ENCODE peak calls at places on chromosomes 5 and 9, in seven cellular contexts. One of them, this sample, is unnamed. For H3K4me1, the result is how much of the 10 kb centered on the place peaks cover.

GRCh38 chr5:172600571-172600970 is 40.5 kb upstream of the NEURL1B start:
- DNase-seq in neural progenitor cell: no peak
- DNase-seq in MM.1S: no peak
- DNase-seq in transverse colon: no peak
- DNase-seq in Peyer's patch: no peak
- DNase-seq in foreskin keratinocyte: no peak
- DNase-seq in A549: no peak
- DNase-seq in this sample: no peak

GRCh38 chr9:137129089-137129455 is 9.9 kb upstream of the GRIN1 start:
- DNase-seq in transverse colon: no peak
- DNase-seq in A549: peak
- DNase-seq in MM.1S: no peak
- DNase-seq in Peyer's patch: no peak
- DNase-seq in foreskin keratinocyte: no peak
- DNase-seq in neural progenitor cell: peak
- DNase-seq in this sample: no peak

GRCh38 chr5:69416180-69416579 is 1.3 kb downstream of the MARVELD2 start:
- DNase-seq in neural progenitor cell: peak
- DNase-seq in A549: no peak
- DNase-seq in transverse colon: no peak
- DNase-seq in foreskin keratinocyte: no peak
- DNase-seq in Peyer's patch: no peak
- DNase-seq in MM.1S: no peak
- DNase-seq in this sample: no peak

GRCh38 chr5:176658007-176658599 is 10.8 kb downstream of the TSPAN17 start:
- DNase-seq in Peyer's patch: peak
- DNase-seq in neural progenitor cell: peak
- DNase-seq in transverse colon: peak
- DNase-seq in MM.1S: peak
- DNase-seq in A549: peak
- DNase-seq in foreskin keratinocyte: peak
- DNase-seq in this sample: peak

GRCh38 chr9:90916147-90916734 is 114.6 kb downstream of the SYK start:
- DNase-seq in MM.1S: no peak
- DNase-seq in Peyer's patch: no peak
- DNase-seq in foreskin keratinocyte: no peak
- DNase-seq in A549: no peak
- DNase-seq in neural progenitor cell: no peak
- DNase-seq in transverse colon: no peak
- DNase-seq in this sample: no peak

GRCh38 chr5:4374866-4375265 is 765.3 kb upstream of the ADAMTS16 start:
- DNase-seq in neural progenitor cell: no peak
- DNase-seq in MM.1S: no peak
- DNase-seq in transverse colon: no peak
- DNase-seq in foreskin keratinocyte: no peak
- DNase-seq in A549: peak
- DNase-seq in Peyer's patch: no peak
- DNase-seq in this sample: no peak

GRCh38 chr5:4738298-4738697 is 401.8 kb upstream of the ADAMTS16 start:
- DNase-seq in transverse colon: no peak
- DNase-seq in MM.1S: no peak
- DNase-seq in neural progenitor cell: no peak
- DNase-seq in Peyer's patch: no peak
- DNase-seq in foreskin keratinocyte: no peak
- DNase-seq in A549: no peak
- DNase-seq in this sample: no peak

GRCh38 chr9:130445268-130445983 is 665 bp downstream of the ASS1 start:
- DNase-seq in foreskin keratinocyte: no peak
- DNase-seq in MM.1S: no peak
- DNase-seq in neural progenitor cell: peak
- DNase-seq in Peyer's patch: peak
- DNase-seq in A549: no peak
- DNase-seq in transverse colon: peak
- DNase-seq in this sample: peak

GRCh38 chr9:122005597-122005996 is 87.5 kb downstream of the TTLL11 start:
- DNase-seq in neural progenitor cell: peak
- DNase-seq in MM.1S: no peak
- DNase-seq in A549: peak
- DNase-seq in foreskin keratinocyte: no peak
- DNase-seq in Peyer's patch: no peak
- DNase-seq in transverse colon: no peak
- DNase-seq in this sample: no peak

GRCh38 chr9:6928863-6929262 is 171.1 kb downstream of the KDM4C start:
- DNase-seq in A549: no peak
- DNase-seq in MM.1S: no peak
- DNase-seq in transverse colon: no peak
- DNase-seq in neural progenitor cell: no peak
- DNase-seq in foreskin keratinocyte: no peak
- DNase-seq in Peyer's patch: no peak
- DNase-seq in this sample: no peak

GRCh38 chr9:89065921-89066320 is 74.7 kb downstream of the S1PR3 start:
- DNase-seq in transverse colon: no peak
- DNase-seq in neural progenitor cell: no peak
- DNase-seq in Peyer's patch: no peak
- DNase-seq in A549: no peak
- DNase-seq in foreskin keratinocyte: no peak
- DNase-seq in MM.1S: no peak
- DNase-seq in this sample: no peak

GRCh38 chr9:116297346-116297745 is 143.8 kb downstream of the PAPPA start:
- DNase-seq in Peyer's patch: no peak
- DNase-seq in neural progenitor cell: no peak
- DNase-seq in MM.1S: no peak
- DNase-seq in A549: no peak
- DNase-seq in foreskin keratinocyte: no peak
- DNase-seq in transverse colon: no peak
- DNase-seq in this sample: no peak

GRCh38 chr9:14343948-14344547 is 30.1 kb upstream of the NFIB start:
- DNase-seq in foreskin keratinocyte: no peak
- DNase-seq in A549: peak
- DNase-seq in Peyer's patch: no peak
- DNase-seq in neural progenitor cell: peak
- DNase-seq in transverse colon: no peak
- DNase-seq in MM.1S: no peak
- DNase-seq in this sample: no peak

GRCh38 chr5:10699987-10700386 is 61.0 kb downstream of the DAP start:
- DNase-seq in neural progenitor cell: no peak
- DNase-seq in Peyer's patch: no peak
- DNase-seq in foreskin keratinocyte: no peak
- DNase-seq in transverse colon: no peak
- DNase-seq in A549: no peak
- DNase-seq in MM.1S: no peak
- DNase-seq in this sample: no peak

GRCh38 chr5:114332493-114332892 is 29.4 kb upstream of the KCNN2 start:
- DNase-seq in transverse colon: no peak
- DNase-seq in Peyer's patch: no peak
- DNase-seq in foreskin keratinocyte: no peak
- DNase-seq in MM.1S: no peak
- DNase-seq in neural progenitor cell: no peak
- DNase-seq in A549: no peak
- DNase-seq in this sample: no peak

GRCh38 chr9:120490888-120491595 is 88.9 kb downstream of the CDK5RAP2 start:
- DNase-seq in Peyer's patch: no peak
- DNase-seq in neural progenitor cell: no peak
- DNase-seq in MM.1S: peak
- DNase-seq in transverse colon: no peak
- DNase-seq in A549: no peak
- DNase-seq in foreskin keratinocyte: no peak
- DNase-seq in this sample: no peak

GRCh38 chr5:138054863-138055558 is 22.1 kb upstream of the FAM13B start:
- DNase-seq in Peyer's patch: no peak
- DNase-seq in foreskin keratinocyte: no peak
- DNase-seq in A549: no peak
- DNase-seq in transverse colon: no peak
- DNase-seq in MM.1S: no peak
- DNase-seq in neural progenitor cell: peak
- DNase-seq in this sample: no peak

GRCh38 chr9:83472221-83472665 is 66.0 kb downstream of the FRMD3 start:
- DNase-seq in transverse colon: peak
- DNase-seq in foreskin keratinocyte: no peak
- DNase-seq in MM.1S: no peak
- DNase-seq in neural progenitor cell: no peak
- DNase-seq in Peyer's patch: peak
- DNase-seq in A549: peak
- DNase-seq in this sample: no peak

GRCh38 chr9:38339087-38339486 is 53.4 kb upstream of the ALDH1B1 start:
- DNase-seq in foreskin keratinocyte: no peak
- DNase-seq in MM.1S: no peak
- DNase-seq in neural progenitor cell: no peak
- DNase-seq in A549: no peak
- DNase-seq in transverse colon: no peak
- DNase-seq in Peyer's patch: no peak
- DNase-seq in this sample: no peak

GRCh38 chr9:124202447-124202971 is 55.2 kb upstream of the NEK6 start:
- DNase-seq in foreskin keratinocyte: no peak
- DNase-seq in MM.1S: peak
- DNase-seq in Peyer's patch: no peak
- DNase-seq in transverse colon: peak
- DNase-seq in neural progenitor cell: no peak
- DNase-seq in A549: no peak
- DNase-seq in this sample: peak

GRCh38 chr5:158406884-158407790 is 548.2 kb upstream of the CLINT1 start:
- DNase-seq in neural progenitor cell: no peak
- DNase-seq in Peyer's patch: no peak
- DNase-seq in A549: no peak
- DNase-seq in foreskin keratinocyte: peak
- DNase-seq in transverse colon: no peak
- DNase-seq in MM.1S: peak
- DNase-seq in this sample: no peak

GRCh38 chr9:132698989-132699388 is 28.7 kb downstream of the GTF3C4 start:
- DNase-seq in MM.1S: no peak
- DNase-seq in neural progenitor cell: no peak
- DNase-seq in A549: no peak
- DNase-seq in transverse colon: peak
- DNase-seq in Peyer's patch: no peak
- DNase-seq in foreskin keratinocyte: no peak
- DNase-seq in this sample: peak

DNA sequence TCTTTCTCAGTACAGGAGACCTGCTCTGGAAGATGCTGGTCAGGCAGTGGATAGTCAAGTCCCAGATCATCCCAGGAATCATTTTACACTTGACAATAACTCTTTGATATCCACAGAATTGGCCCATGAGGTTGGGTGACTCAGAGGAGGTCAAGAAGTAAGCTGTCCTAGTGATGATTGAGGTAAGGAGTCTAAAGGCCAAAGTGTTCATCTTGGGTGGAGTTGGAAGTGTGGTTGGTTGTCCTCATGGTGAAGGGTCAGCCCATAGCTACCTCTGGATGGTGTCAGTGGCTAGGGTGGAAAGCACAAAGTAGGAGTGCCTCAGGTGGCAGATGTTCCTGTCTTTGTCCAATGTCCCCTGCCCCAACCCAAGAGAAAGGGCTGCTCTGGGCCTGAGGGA is 24.1 kb upstream of the RCL1 start:
- DNase-seq in Peyer's patch: no peak
- DNase-seq in transverse colon: no peak
- DNase-seq in neural progenitor cell: no peak
- DNase-seq in A549: no peak
- DNase-seq in MM.1S: no peak
- DNase-seq in foreskin keratinocyte: no peak
- DNase-seq in this sample: no peak
- TF ChIP-seq CTCF in Peyer's patch: no peak
- TF ChIP-seq CTCF in transverse colon: no peak
- TF ChIP-seq CTCF in neural progenitor cell: no peak
- TF ChIP-seq CTCF in A549: no peak
- TF ChIP-seq CTCF in MM.1S: no peak
- TF ChIP-seq CTCF in foreskin keratinocyte: no peak
- TF ChIP-seq CTCF in this sample: no peak

GRCh38 chr5:14810282-14810681 is 61.3 kb downstream of the ANKH start:
- DNase-seq in foreskin keratinocyte: no peak
- DNase-seq in neural progenitor cell: no peak
- DNase-seq in A549: no peak
- DNase-seq in Peyer's patch: no peak
- DNase-seq in transverse colon: no peak
- DNase-seq in MM.1S: peak
- DNase-seq in this sample: no peak

GRCh38 chr5:14807471-14807870 is 64.1 kb downstream of the ANKH start:
- DNase-seq in Peyer's patch: no peak
- DNase-seq in foreskin keratinocyte: no peak
- DNase-seq in transverse colon: no peak
- DNase-seq in neural progenitor cell: no peak
- DNase-seq in MM.1S: no peak
- DNase-seq in A549: no peak
- DNase-seq in this sample: no peak

GRCh38 chr5:14809369-14810144 is 62.0 kb downstream of the ANKH start:
- DNase-seq in foreskin keratinocyte: peak
- DNase-seq in MM.1S: peak
- DNase-seq in transverse colon: peak
- DNase-seq in Peyer's patch: no peak
- DNase-seq in neural progenitor cell: no peak
- DNase-seq in A549: peak
- DNase-seq in this sample: peak

GRCh38 chr5:14802541-14802940 is 69.0 kb downstream of the ANKH start:
- DNase-seq in transverse colon: no peak
- DNase-seq in Peyer's patch: no peak
- DNase-seq in neural progenitor cell: no peak
- DNase-seq in foreskin keratinocyte: no peak
- DNase-seq in A549: no peak
- DNase-seq in MM.1S: no peak
- DNase-seq in this sample: no peak

DNA sequence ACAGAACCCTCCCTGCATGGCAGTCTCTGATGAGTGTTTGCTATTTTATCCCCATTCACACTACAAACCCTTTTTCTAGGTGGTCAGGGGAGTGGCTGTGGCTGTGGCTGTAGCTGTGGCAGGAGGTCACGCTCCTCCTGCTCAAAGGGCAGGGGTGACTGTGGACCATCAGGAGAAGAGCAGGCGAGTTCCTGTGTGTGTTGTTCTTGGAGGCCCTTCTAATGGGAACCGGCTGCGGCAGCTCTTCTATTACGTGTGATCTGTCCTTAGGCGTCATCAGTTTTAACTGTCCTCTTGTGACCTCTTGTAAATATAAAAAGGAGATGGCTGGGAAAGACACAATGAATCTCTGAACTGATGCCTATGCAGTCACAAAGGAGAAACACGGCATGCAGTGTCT is 65.1 kb downstream of the ANKH start:
- DNase-seq in neural progenitor cell: no peak
- DNase-seq in transverse colon: no peak
- DNase-seq in foreskin keratinocyte: no peak
- DNase-seq in MM.1S: no peak
- DNase-seq in A549: no peak
- DNase-seq in Peyer's patch: no peak
- DNase-seq in this sample: no peak
- H3K27ac ChIP-seq in neural progenitor cell: no peak
- H3K27ac ChIP-seq in transverse colon: no peak
- H3K27ac ChIP-seq in foreskin keratinocyte: no peak
- H3K27ac ChIP-seq in MM.1S: no peak
- H3K27ac ChIP-seq in A549: no peak
- H3K27ac ChIP-seq in Peyer's patch: no peak
- H3K27ac ChIP-seq in this sample: peak

GRCh38 chr5:116454417-116454927 is 120.2 kb downstream of the SEMA6A start:
- DNase-seq in MM.1S: peak
- DNase-seq in neural progenitor cell: peak
- DNase-seq in Peyer's patch: no peak
- DNase-seq in A549: no peak
- DNase-seq in foreskin keratinocyte: no peak
- DNase-seq in transverse colon: no peak
- DNase-seq in this sample: no peak
- H3K4me1 ChIP-seq in MM.1S: under half
- H3K4me1 ChIP-seq in neural progenitor cell: under half
- H3K4me1 ChIP-seq in Peyer's patch: under half
- H3K4me1 ChIP-seq in A549: under half
- H3K4me1 ChIP-seq in foreskin keratinocyte: under half
- H3K4me1 ChIP-seq in transverse colon: under half
- H3K4me1 ChIP-seq in this sample: under half

GRCh38 chr5:55220433-55221185 is 6.5 kb downstream of the MCIDAS start:
- DNase-seq in transverse colon: peak
- DNase-seq in foreskin keratinocyte: no peak
- DNase-seq in neural progenitor cell: peak
- DNase-seq in A549: no peak
- DNase-seq in Peyer's patch: peak
- DNase-seq in MM.1S: no peak
- DNase-seq in this sample: no peak
- TF ChIP-seq CTCF in transverse colon: no peak
- TF ChIP-seq CTCF in foreskin keratinocyte: peak
- TF ChIP-seq CTCF in neural progenitor cell: peak
- TF ChIP-seq CTCF in A549: no peak
- TF ChIP-seq CTCF in Peyer's patch: no peak
- TF ChIP-seq CTCF in MM.1S: no peak
- TF ChIP-seq CTCF in this sample: no peak

This sample was measured in lung.